ENCODE peak calls at places on chromosomes 4 and X, in ten cellular contexts. W, P, Q, L, O, V, R, Z, N and J are unnamed samples.
A peak's percentile ranks its signal among the peaks of the same experiment; 100 is the strongest.

GRCh38 chr4:56040842-56041241 is 92.1 kb downstream of the CEP135 start:
- DNase-seq in W (no peak), P (no peak), Q (no peak), L (no peak), O (no peak), V (no peak), R (no peak), Z (no peak), N (no peak), J (no peak)

GRCh38 chr4:146132445-146132844 is 43.1 kb upstream of the LSM6 start:
- DNase-seq in W (no peak), P (no peak), Q (no peak), L (no peak), O (no peak), V (no peak), R (no peak), Z (peak; percentile 51), N (no peak), J (no peak)

GRCh38 chr4:47368211-47368610 is 95.3 kb downstream of the COMMD8 start:
- DNase-seq in W (no peak), P (no peak), Q (no peak), L (no peak), O (no peak), V (no peak), R (no peak), Z (no peak), N (no peak), J (no peak)

GRCh38 chr4:102616661-102617060 is 115.5 kb downstream of the NFKB1 start:
- DNase-seq in W (no peak), P (no peak), Q (peak; percentile 37), L (no peak), O (no peak), V (no peak), R (no peak), Z (no peak), N (no peak), J (no peak)

GRCh38 chr4:924107-925096 is 7.7 kb downstream of the GAK start:
- DNase-seq in W (no peak), P (no peak), Q (peak; percentile 68), L (peak; percentile 23), O (no peak), V (peak; percentile 56), R (no peak), Z (peak; percentile 37), N (no peak), J (no peak)

GRCh38 chrX:122913764-122914163 is 270.3 kb upstream of the GRIA3 start:
- DNase-seq in W (no peak), P (no peak), Q (no peak), L (no peak), O (no peak), V (no peak), R (no peak), Z (no peak), N (no peak), J (no peak)

GRCh38 chr4:7417639-7418038 is 17.1 kb downstream of the PSAPL1 start:
- DNase-seq in W (no peak), P (no peak), Q (no peak), L (no peak), O (no peak), V (no peak), R (no peak), Z (no peak), N (no peak), J (peak; percentile 57)

GRCh38 chr4:17763931-17764330 is 17.5 kb downstream of the FAM184B start:
- DNase-seq in W (no peak), P (no peak), Q (no peak), L (no peak), O (no peak), V (no peak), R (no peak), Z (no peak), N (no peak), J (no peak)

DNA sequence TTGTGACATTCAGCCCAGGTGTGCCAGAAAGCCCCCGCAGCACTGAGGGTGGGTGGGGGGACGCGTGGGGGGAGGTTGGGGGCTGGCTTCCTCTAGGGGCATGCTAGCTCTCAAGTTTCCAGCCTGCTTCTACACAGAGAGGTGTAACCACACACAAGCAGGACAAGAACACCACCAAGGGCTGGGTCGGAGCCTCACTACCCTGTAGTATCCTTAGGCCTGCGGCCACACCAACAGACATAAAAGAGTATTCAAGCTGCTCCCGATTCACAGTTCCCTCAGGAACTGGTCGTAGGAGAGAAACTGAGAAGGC is 1.8 kb downstream of the USP46 start:
- DNase-seq in W (peak; percentile 29), P (peak; percentile 15), Q (no peak), L (no peak), O (no peak), V (no peak), R (no peak), Z (no peak), N (peak; percentile 20), J (no peak)
- H3K4me3 ChIP-seq in W (peak overlapping the region; percentile 99), P (no peak overlapping the region), Q (no peak overlapping the region), L (peak overlapping the region; percentile 80), O (peak overlapping the region; percentile 75), V (peak overlapping the region; percentile 82), R (no peak overlapping the region), Z (peak overlapping the region; percentile 76), N (no peak overlapping the region), J (no peak overlapping the region)

GRCh38 chr4:14117575-14118228 is 490.2 kb upstream of the BOD1L1 start:
- DNase-seq in W (no peak), P (no peak), Q (no peak), L (no peak), O (no peak), V (no peak), R (no peak), Z (no peak), N (no peak), J (no peak)
- H3K4me3 ChIP-seq in W (no peak overlapping the region), P (no peak overlapping the region), Q (no peak overlapping the region), L (no peak overlapping the region), O (no peak overlapping the region), V (no peak overlapping the region), R (no peak overlapping the region), Z (no peak overlapping the region), N (no peak overlapping the region), J (no peak overlapping the region)

DNA sequence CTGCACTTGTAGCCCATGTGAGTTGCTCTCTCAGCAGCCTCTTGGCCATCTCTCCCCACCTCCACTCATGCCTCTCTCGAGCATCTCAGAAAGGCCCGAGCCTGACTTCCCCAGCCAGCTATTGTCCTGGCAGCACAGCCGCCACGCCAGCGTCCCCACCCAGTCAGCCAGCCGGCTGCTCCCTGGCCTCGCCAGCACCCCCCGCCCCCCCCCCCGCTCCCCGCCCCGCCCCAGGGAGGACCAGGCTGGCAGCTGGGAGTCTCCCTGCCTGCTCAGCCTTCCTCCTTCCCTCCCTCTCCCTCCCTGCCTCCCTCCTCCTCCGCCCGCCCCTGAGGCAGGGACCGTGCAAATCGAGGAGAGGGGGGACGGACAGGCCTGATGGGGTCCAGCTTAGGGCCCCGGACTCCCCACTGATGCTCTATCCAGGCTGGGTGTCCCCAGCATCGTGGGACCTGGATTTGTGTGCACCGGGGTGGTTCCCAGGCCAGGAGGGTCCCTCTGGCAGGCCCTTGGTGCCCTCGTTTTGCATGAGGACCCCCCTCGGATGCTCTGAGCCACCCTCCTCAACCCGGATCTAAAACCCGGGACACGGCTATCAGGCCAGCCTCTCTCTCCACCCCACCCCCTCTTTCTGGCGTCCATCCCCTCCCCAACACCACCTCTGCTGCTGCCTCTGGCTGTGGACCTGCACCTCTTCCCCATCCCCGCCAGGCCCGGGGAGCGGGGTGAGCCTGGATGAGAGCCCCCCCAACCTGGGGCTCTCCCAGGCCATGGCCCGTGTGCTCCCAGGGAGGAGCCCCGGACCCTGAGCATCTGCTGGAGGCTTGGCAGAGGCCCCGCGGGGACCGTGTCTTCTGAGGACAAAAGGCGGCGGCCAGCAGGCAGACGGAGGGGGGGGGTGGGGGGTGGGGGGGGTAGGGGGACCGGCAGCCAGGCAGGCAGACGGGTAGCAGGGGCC is at the start of gene GPR173:
- DNase-seq in W (peak; percentile 52), P (peak; percentile 50), Q (peak; percentile 56), L (peak; percentile 83), O (peak; percentile 50), V (peak; percentile 64), R (peak; percentile 49), Z (no peak), N (peak; percentile 71), J (no peak)
- H3K4me3 ChIP-seq in W (peak within 1 kb of the TSS; percentile 23), P (peak within 1 kb of the TSS; percentile 44), Q (peak within 1 kb of the TSS; percentile 81), L (peak within 1 kb of the TSS; percentile 62), O (peak within 1 kb of the TSS; percentile 66), V (peak within 1 kb of the TSS; percentile 69), R (peak within 1 kb of the TSS; percentile 77), Z (no peak within 1 kb of the TSS), N (no peak within 1 kb of the TSS), J (peak within 1 kb of the TSS; percentile 15)

DNA sequence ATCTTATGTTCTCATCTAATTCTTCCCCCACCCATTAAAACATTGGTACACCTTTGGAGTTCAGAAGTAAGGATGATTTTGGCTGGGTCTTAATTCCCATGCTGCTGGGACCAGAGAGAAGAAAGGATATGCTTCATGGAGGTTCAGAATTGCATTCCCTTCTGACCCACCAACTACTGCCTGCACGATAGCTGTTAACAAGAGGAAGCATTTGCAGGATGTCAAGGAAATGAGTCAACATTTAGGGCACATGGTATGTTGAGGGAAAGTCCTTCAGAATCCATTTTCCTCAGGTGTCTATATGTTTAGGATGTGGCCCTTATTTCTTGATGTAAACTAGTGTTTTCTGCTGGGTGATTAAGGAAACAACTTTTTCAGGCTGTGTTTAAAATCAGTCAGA is 95.4 kb upstream of the DDX3X start:
- DNase-seq in W (no peak), P (no peak), Q (no peak), L (peak; percentile 62), O (peak; percentile 19), V (peak; percentile 72), R (peak; percentile 60), Z (peak; percentile 61), N (no peak), J (no peak)
- H3K4me3 ChIP-seq in W (no peak overlapping the region), P (no peak overlapping the region), Q (no peak overlapping the region), L (no peak overlapping the region), O (no peak overlapping the region), V (no peak overlapping the region), R (no peak overlapping the region), Z (no peak overlapping the region), N (no peak overlapping the region), J (no peak overlapping the region)

DNA sequence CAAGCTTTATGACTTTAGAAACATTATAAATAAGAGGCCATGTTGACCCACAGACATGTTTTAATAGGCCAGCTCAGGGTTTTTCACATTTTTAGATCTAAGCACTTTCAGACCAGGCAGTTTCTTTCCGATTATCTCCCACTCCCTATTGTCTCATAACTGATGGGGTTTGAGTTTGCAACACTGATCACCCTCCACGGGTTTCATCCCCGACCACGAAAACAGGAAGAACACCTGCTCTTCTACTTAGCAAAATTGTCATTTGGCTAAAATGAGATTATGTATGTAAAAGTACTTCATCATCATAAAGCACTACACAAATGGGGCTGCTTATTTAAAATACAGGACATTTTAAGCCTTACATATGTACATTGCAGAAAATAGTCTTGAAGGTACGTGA is 407.9 kb downstream of the HNRNPD start:
- DNase-seq in W (no peak), P (no peak), Q (peak; percentile 80), L (no peak), O (no peak), V (no peak), R (no peak), Z (no peak), N (no peak), J (no peak)
- H3K4me3 ChIP-seq in W (no peak overlapping the region), P (no peak overlapping the region), Q (peak overlapping the region; percentile 39), L (no peak overlapping the region), O (no peak overlapping the region), V (no peak overlapping the region), R (no peak overlapping the region), Z (no peak overlapping the region), N (no peak overlapping the region), J (no peak overlapping the region)